ENCODE peak calls at places on chromosome 22, in six cellular contexts. P, G, U, A, J and F are unnamed samples.

GRCh38 chr22:22026157-22026831 is 43.7 kb upstream of the TOP3B start:
- DNase-seq in P (no peak), J (no peak), G (no peak), U (no peak), A (no peak), F (no peak)

GRCh38 chr22:45308624-45309421 is 911 bp upstream of the FAM118A start:
- DNase-seq in G (no peak), P (no peak), U (no peak), A (no peak), J (no peak), F (no peak)

GRCh38 chr22:41034741-41035140 is 57.7 kb upstream of the EP300 start:
- DNase-seq in P (no peak), A (no peak), G (no peak), J (no peak), U (no peak), F (no peak)

GRCh38 chr22:48169227-48169626 is 1406.8 kb downstream of the TBC1D22A start:
- DNase-seq in J (no peak), P (no peak), U (no peak), G (no peak), A (no peak), F (no peak)

GRCh38 chr22:30116362-30117117 is 36.3 kb downstream of the HORMAD2 start:
- DNase-seq in A (no peak), P (no peak), J (no peak), G (no peak), U (no peak), F (no peak)

GRCh38 chr22:43882122-43882767 is 9.6 kb downstream of the PNPLA5 start:
- DNase-seq in J (no peak), A (no peak), U (no peak), G (no peak), P (no peak), F (no peak)

GRCh38 chr22:50419116-50419515 is 55.7 kb downstream of the SBF1 start:
- DNase-seq in J (no peak), A (no peak), G (no peak), U (no peak), P (no peak), F (no peak)

GRCh38 chr22:21082248-21082647 is 36.5 kb downstream of the LRRC74B start:
- DNase-seq in P (no peak), U (no peak), G (peak; percentile 15), A (no peak), J (no peak), F (no peak)